ENCODE peak calls at places on chromosomes 11 and 22, in four cellular contexts. One of them, this sample, is unnamed. For H3K4me1 and H3K36me3, the result is how much of the 10 kb centered on the place peaks cover.

GRCh38 chr11:130849215-130849568 is 67.1 kb downstream of the SNX19 start:
- ATAC-seq in naive thymus-derived CD4-positive, alpha-beta T cell: no peak
- ATAC-seq in upper lobe of left lung: no peak
- ATAC-seq in psoas muscle: peak
- ATAC-seq in this sample: peak

GRCh38 chr22:19218541-19219233 is 40.2 kb upstream of the SLC25A1 start:
- ATAC-seq in psoas muscle: peak
- ATAC-seq in naive thymus-derived CD4-positive, alpha-beta T cell: no peak
- ATAC-seq in upper lobe of left lung: no peak
- ATAC-seq in this sample: no peak

GRCh38 chr11:63880031-63880841 is 36.7 kb downstream of the RCOR2 start:
- ATAC-seq in psoas muscle: no peak
- ATAC-seq in naive thymus-derived CD4-positive, alpha-beta T cell: no peak
- ATAC-seq in upper lobe of left lung: no peak
- ATAC-seq in this sample: no peak

GRCh38 chr11:61111786-61112517 is 9.7 kb downstream of the CD5 start:
- ATAC-seq in upper lobe of left lung: no peak
- ATAC-seq in psoas muscle: no peak
- ATAC-seq in naive thymus-derived CD4-positive, alpha-beta T cell: peak
- ATAC-seq in this sample: no peak

GRCh38 chr11:77503006-77503405 is 29.1 kb upstream of the PAK1 start:
- ATAC-seq in naive thymus-derived CD4-positive, alpha-beta T cell: no peak
- ATAC-seq in upper lobe of left lung: no peak
- ATAC-seq in psoas muscle: no peak
- ATAC-seq in this sample: no peak

GRCh38 chr11:63816732-63817131 is 3.5 kb downstream of the SPINDOC start:
- ATAC-seq in upper lobe of left lung: no peak
- ATAC-seq in psoas muscle: no peak
- ATAC-seq in naive thymus-derived CD4-positive, alpha-beta T cell: no peak
- ATAC-seq in this sample: no peak

GRCh38 chr22:48367731-48368130 is 1459.9 kb downstream of the BRD1 start:
- ATAC-seq in naive thymus-derived CD4-positive, alpha-beta T cell: no peak
- ATAC-seq in psoas muscle: no peak
- ATAC-seq in upper lobe of left lung: no peak
- ATAC-seq in this sample: no peak

GRCh38 chr11:133732109-133732508 is 113.2 kb downstream of the SPATA19 start:
- ATAC-seq in upper lobe of left lung: no peak
- ATAC-seq in psoas muscle: no peak
- ATAC-seq in naive thymus-derived CD4-positive, alpha-beta T cell: no peak
- ATAC-seq in this sample: no peak

GRCh38 chr11:86034710-86035109 is 34.2 kb downstream of the PICALM start:
- ATAC-seq in upper lobe of left lung: no peak
- ATAC-seq in naive thymus-derived CD4-positive, alpha-beta T cell: no peak
- ATAC-seq in psoas muscle: no peak
- ATAC-seq in this sample: no peak

GRCh38 chr11:18259259-18259658 is 6.8 kb upstream of the SAA1 start:
- ATAC-seq in psoas muscle: peak
- ATAC-seq in naive thymus-derived CD4-positive, alpha-beta T cell: no peak
- ATAC-seq in upper lobe of left lung: no peak
- ATAC-seq in this sample: no peak

GRCh38 chr11:72379384-72380131 is 54.8 kb downstream of the CLPB start:
- ATAC-seq in psoas muscle: peak
- ATAC-seq in upper lobe of left lung: peak
- ATAC-seq in naive thymus-derived CD4-positive, alpha-beta T cell: no peak
- ATAC-seq in this sample: no peak

GRCh38 chr11:13143486-13144297 is 133.9 kb upstream of the BMAL1 start:
- ATAC-seq in naive thymus-derived CD4-positive, alpha-beta T cell: no peak
- ATAC-seq in psoas muscle: no peak
- ATAC-seq in upper lobe of left lung: no peak
- ATAC-seq in this sample: no peak

GRCh38 chr11:2929880-2930704 is 872 bp upstream of the PHLDA2 start:
- ATAC-seq in upper lobe of left lung: peak
- ATAC-seq in psoas muscle: no peak
- ATAC-seq in naive thymus-derived CD4-positive, alpha-beta T cell: no peak
- ATAC-seq in this sample: no peak

GRCh38 chr22:27045103-27045940 is 387.9 kb downstream of the MIAT start:
- ATAC-seq in upper lobe of left lung: no peak
- ATAC-seq in psoas muscle: no peak
- ATAC-seq in naive thymus-derived CD4-positive, alpha-beta T cell: no peak
- ATAC-seq in this sample: no peak

GRCh38 chr11:8192896-8193209 is 24.0 kb upstream of the RIC3 start:
- ATAC-seq in psoas muscle: peak
- ATAC-seq in upper lobe of left lung: peak
- ATAC-seq in naive thymus-derived CD4-positive, alpha-beta T cell: no peak
- ATAC-seq in this sample: peak

GRCh38 chr11:121661796-121662508 is 209.2 kb upstream of the SORL1-AS1 start:
- ATAC-seq in psoas muscle: peak
- ATAC-seq in naive thymus-derived CD4-positive, alpha-beta T cell: no peak
- ATAC-seq in upper lobe of left lung: no peak
- ATAC-seq in this sample: no peak

GRCh38 chr11:112834277-112834755 is 126.9 kb upstream of the NCAM1 start:
- ATAC-seq in psoas muscle: peak
- ATAC-seq in naive thymus-derived CD4-positive, alpha-beta T cell: no peak
- ATAC-seq in upper lobe of left lung: no peak
- ATAC-seq in this sample: peak

GRCh38 chr11:77402218-77402556 is 71.7 kb downstream of the PAK1 start:
- ATAC-seq in psoas muscle: no peak
- ATAC-seq in upper lobe of left lung: no peak
- ATAC-seq in naive thymus-derived CD4-positive, alpha-beta T cell: no peak
- ATAC-seq in this sample: no peak

GRCh38 chr11:45665206-45665932 is at the start of gene CHST1:
- ATAC-seq in upper lobe of left lung: no peak
- ATAC-seq in psoas muscle: peak
- ATAC-seq in naive thymus-derived CD4-positive, alpha-beta T cell: peak
- ATAC-seq in this sample: peak

GRCh38 chr22:35904332-35904692 is 124.3 kb downstream of the RBFOX2 start:
- ATAC-seq in naive thymus-derived CD4-positive, alpha-beta T cell: no peak
- ATAC-seq in psoas muscle: peak
- ATAC-seq in upper lobe of left lung: no peak
- ATAC-seq in this sample: no peak

GRCh38 chr11:12287374-12288211 is 89.8 kb upstream of the PARVA start:
- ATAC-seq in naive thymus-derived CD4-positive, alpha-beta T cell: no peak
- ATAC-seq in psoas muscle: peak
- ATAC-seq in upper lobe of left lung: peak
- ATAC-seq in this sample: peak

GRCh38 chr11:95512682-95513081 is 276.9 kb downstream of the FAM76B start:
- ATAC-seq in upper lobe of left lung: no peak
- ATAC-seq in naive thymus-derived CD4-positive, alpha-beta T cell: no peak
- ATAC-seq in psoas muscle: peak
- ATAC-seq in this sample: peak

GRCh38 chr11:19276859-19277808 is 36.4 kb upstream of the E2F8 start:
- ATAC-seq in naive thymus-derived CD4-positive, alpha-beta T cell: no peak
- ATAC-seq in upper lobe of left lung: peak
- ATAC-seq in psoas muscle: peak
- ATAC-seq in this sample: no peak

GRCh38 chr22:36351921-36352774 is 35.6 kb downstream of the MYH9 start:
- ATAC-seq in upper lobe of left lung: peak
- ATAC-seq in naive thymus-derived CD4-positive, alpha-beta T cell: no peak
- ATAC-seq in psoas muscle: peak
- ATAC-seq in this sample: peak

GRCh38 chr22:50622723-50623327 is 5.1 kb downstream of the ARSA start:
- ATAC-seq in naive thymus-derived CD4-positive, alpha-beta T cell: no peak
- ATAC-seq in psoas muscle: peak
- ATAC-seq in upper lobe of left lung: no peak
- ATAC-seq in this sample: no peak

GRCh38 chr11:70885721-70886305 is 366.6 kb downstream of the SHANK2 start:
- ATAC-seq in naive thymus-derived CD4-positive, alpha-beta T cell: no peak
- ATAC-seq in psoas muscle: no peak
- ATAC-seq in upper lobe of left lung: no peak
- ATAC-seq in this sample: no peak

GRCh38 chr11:79311461-79311860 is 129.4 kb downstream of the TENM4 start:
- ATAC-seq in upper lobe of left lung: no peak
- ATAC-seq in naive thymus-derived CD4-positive, alpha-beta T cell: no peak
- ATAC-seq in psoas muscle: no peak
- ATAC-seq in this sample: no peak

GRCh38 chr11:112564228-112564955 is 303.7 kb upstream of the PLET1 start:
- ATAC-seq in psoas muscle: peak
- ATAC-seq in naive thymus-derived CD4-positive, alpha-beta T cell: no peak
- ATAC-seq in upper lobe of left lung: no peak
- ATAC-seq in this sample: peak

GRCh38 chr11:74895340-74896116 is 53.4 kb downstream of the XRRA1 start:
- ATAC-seq in psoas muscle: peak
- ATAC-seq in naive thymus-derived CD4-positive, alpha-beta T cell: no peak
- ATAC-seq in upper lobe of left lung: no peak
- ATAC-seq in this sample: no peak

GRCh38 chr11:93005239-93005638 is 35.8 kb downstream of the MTNR1B start:
- ATAC-seq in naive thymus-derived CD4-positive, alpha-beta T cell: no peak
- ATAC-seq in psoas muscle: no peak
- ATAC-seq in upper lobe of left lung: no peak
- ATAC-seq in this sample: no peak

GRCh38 chr22:31343235-31344191 is 2.6 kb downstream of the PATZ1 start:
- ATAC-seq in psoas muscle: no peak
- ATAC-seq in naive thymus-derived CD4-positive, alpha-beta T cell: no peak
- ATAC-seq in upper lobe of left lung: peak
- ATAC-seq in this sample: no peak

GRCh38 chr11:69296890-69297224 is 2.9 kb downstream of the MYEOV start:
- ATAC-seq in upper lobe of left lung: peak
- ATAC-seq in naive thymus-derived CD4-positive, alpha-beta T cell: no peak
- ATAC-seq in psoas muscle: no peak
- ATAC-seq in this sample: no peak

GRCh38 chr11:71266114-71266833 is 13.9 kb upstream of the SHANK2 start:
- ATAC-seq in upper lobe of left lung: peak
- ATAC-seq in naive thymus-derived CD4-positive, alpha-beta T cell: no peak
- ATAC-seq in psoas muscle: no peak
- ATAC-seq in this sample: no peak

GRCh38 chr11:118003021-118003423 is 16.8 kb downstream of the IL10RA start:
- ATAC-seq in upper lobe of left lung: no peak
- ATAC-seq in naive thymus-derived CD4-positive, alpha-beta T cell: peak
- ATAC-seq in psoas muscle: no peak
- ATAC-seq in this sample: no peak

GRCh38 chr11:1889941-1890855 is 1.5 kb downstream of the PRR33 start:
- ATAC-seq in upper lobe of left lung: no peak
- ATAC-seq in psoas muscle: peak
- ATAC-seq in naive thymus-derived CD4-positive, alpha-beta T cell: no peak
- ATAC-seq in this sample: no peak

DNA sequence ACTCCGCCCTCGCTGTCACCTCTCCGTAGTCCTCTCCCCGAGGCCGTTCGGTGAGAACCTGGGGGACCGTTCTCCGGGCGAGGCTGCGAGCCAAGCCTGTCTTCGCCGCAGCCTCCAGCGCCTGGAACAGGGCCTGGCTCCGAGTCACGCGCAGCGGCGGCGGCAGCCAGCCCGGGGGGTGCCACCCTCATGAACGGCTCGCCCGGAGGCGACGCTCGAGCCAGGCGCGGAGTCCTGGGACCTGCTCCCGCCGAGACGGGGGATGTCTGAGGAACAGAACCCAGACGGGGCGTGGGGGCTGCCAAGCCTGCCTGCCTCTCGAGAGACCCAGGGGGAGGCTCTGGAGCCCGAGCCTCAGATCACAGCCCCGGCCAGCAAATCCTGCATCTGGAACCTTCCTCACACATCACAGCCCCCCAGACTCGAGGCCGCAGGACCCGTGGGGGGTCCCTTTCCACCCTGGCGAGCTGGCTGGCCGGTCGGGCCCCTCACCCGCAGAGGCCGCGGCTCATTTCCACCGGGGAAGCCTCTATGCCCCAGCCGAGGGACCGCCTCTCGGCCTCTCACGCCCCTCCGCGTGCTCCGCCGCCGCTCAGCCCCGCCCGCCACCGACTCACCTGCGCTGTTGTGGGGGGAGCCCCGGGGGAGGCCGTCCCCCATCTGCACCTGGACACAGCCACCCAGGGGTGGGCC is 4.1 kb downstream of the SHISA8 start:
- ATAC-seq in psoas muscle: peak
- ATAC-seq in upper lobe of left lung: no peak
- ATAC-seq in naive thymus-derived CD4-positive, alpha-beta T cell: peak
- ATAC-seq in this sample: peak
- H3K4me1 ChIP-seq in psoas muscle: under half
- H3K4me1 ChIP-seq in upper lobe of left lung: under half
- H3K4me1 ChIP-seq in naive thymus-derived CD4-positive, alpha-beta T cell: under half
- H3K4me1 ChIP-seq in this sample: under half

DNA sequence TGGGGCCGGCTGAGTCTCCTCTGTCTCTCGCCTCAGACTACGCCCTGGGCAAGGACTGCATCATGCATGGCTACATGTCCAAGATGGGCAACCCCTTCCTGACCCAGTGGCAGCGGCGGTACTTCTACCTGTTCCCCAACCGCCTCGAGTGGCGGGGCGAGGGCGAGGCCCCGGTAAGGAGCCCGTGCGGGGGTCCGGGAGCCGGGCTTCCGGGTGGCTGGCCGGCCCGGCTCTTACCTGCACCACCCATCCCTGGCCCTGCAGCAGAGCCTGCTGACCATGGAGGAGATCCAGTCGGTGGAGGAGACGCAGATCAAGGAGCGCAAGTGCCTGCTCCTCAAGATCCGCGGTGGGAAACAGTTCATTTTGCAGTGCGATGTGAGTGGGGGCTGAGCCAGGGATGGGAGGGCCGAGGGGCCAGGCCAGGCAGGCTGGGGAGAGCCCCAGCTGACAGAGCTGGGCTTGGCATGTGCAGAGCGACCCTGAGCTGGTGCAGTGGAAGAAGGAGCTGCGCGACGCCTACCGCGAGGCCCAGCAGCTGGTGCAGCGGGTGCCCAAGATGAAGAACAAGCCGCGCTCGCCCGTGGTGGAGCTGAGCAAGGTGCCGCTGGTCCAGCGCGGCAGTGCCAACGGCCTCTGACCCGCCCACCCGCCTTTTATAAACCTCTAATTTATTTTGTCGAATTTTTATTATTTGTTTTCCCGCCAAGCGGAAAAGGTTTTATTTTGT is 4.1 kb upstream of the ANKRD13D start:
- ATAC-seq in psoas muscle: no peak
- ATAC-seq in upper lobe of left lung: no peak
- ATAC-seq in naive thymus-derived CD4-positive, alpha-beta T cell: no peak
- ATAC-seq in this sample: no peak
- H3K36me3 ChIP-seq in psoas muscle: under half
- H3K36me3 ChIP-seq in upper lobe of left lung: half or more
- H3K36me3 ChIP-seq in naive thymus-derived CD4-positive, alpha-beta T cell: under half
- H3K36me3 ChIP-seq in this sample: under half

GRCh38 chr11:62560566-62561103 is 13.1 kb downstream of the EEF1G start:
- ATAC-seq in psoas muscle: peak
- ATAC-seq in naive thymus-derived CD4-positive, alpha-beta T cell: peak
- ATAC-seq in upper lobe of left lung: peak
- ATAC-seq in this sample: peak
- H3K4me1 ChIP-seq in psoas muscle: under half
- H3K4me1 ChIP-seq in naive thymus-derived CD4-positive, alpha-beta T cell: under half
- H3K4me1 ChIP-seq in upper lobe of left lung: under half
- H3K4me1 ChIP-seq in this sample: under half

GRCh38 chr22:41876275-41876674 is 38.6 kb downstream of the SHISA8 start:
- ATAC-seq in upper lobe of left lung: no peak
- ATAC-seq in psoas muscle: no peak
- ATAC-seq in naive thymus-derived CD4-positive, alpha-beta T cell: no peak
- ATAC-seq in this sample: no peak
- H3K36me3 ChIP-seq in upper lobe of left lung: half or more
- H3K36me3 ChIP-seq in psoas muscle: under half
- H3K36me3 ChIP-seq in naive thymus-derived CD4-positive, alpha-beta T cell: under half
- H3K36me3 ChIP-seq in this sample: half or more

DNA sequence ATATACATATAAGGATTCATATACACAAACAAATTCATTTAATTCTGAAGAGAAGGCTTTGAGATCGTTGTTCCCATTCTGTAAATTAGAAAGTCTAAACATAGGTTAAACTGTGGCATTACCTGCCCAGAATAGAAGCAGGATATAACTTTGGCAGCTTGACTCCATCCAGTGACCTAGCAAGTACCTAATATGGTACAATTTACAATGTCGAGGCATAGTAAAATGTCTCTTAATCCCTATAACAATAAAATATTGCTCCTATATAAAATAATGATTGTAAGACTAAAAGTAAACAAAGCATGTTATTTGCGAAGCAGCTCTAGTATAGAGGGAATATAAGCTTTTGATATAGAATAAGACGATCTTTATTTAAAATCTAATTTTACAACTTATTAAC is 756.0 kb downstream of the LUZP2 start:
- ATAC-seq in naive thymus-derived CD4-positive, alpha-beta T cell: no peak
- ATAC-seq in upper lobe of left lung: no peak
- ATAC-seq in psoas muscle: no peak
- ATAC-seq in this sample: no peak
- H3K4me1 ChIP-seq in naive thymus-derived CD4-positive, alpha-beta T cell: under half
- H3K4me1 ChIP-seq in upper lobe of left lung: under half
- H3K4me1 ChIP-seq in psoas muscle: under half
- H3K4me1 ChIP-seq in this sample: under half

This sample was measured in gastroesophageal sphincter.